ENCODE peak calls at places on chromosomes 4 and X, in eight cellular contexts. V is stimulated activated CD8-positive, alpha-beta memory T cell treated with anti-CD3 and anti-CD28 coated beads, Interleukin-7, amount 100 ng/mL, for 24 hours; D is A673; S is brain microvascular endothelial cell; Q is smooth muscle cell of the brain vasculature; E is NCI-H1105 treated with DMSO at 0.1 percent for 48 hours; P is activated CD4-positive, alpha-beta T cell treated with anti-CD3 and anti-CD28 coated beads for 4 hours; I is naive B cell. O is an unnamed sample.

GRCh38 chr4:185895866-185896265 is 83.9 kb upstream of the SORBS2 start:
- DNase-seq in V (no peak), D (no peak), S (no peak), Q (no peak), E (no peak), P (no peak), I (no peak), O (no peak)

GRCh38 chr4:48334900-48335384 is 6.4 kb upstream of the SLAIN2 start:
- DNase-seq in V (no peak), D (no peak), S (no peak), Q (no peak), E (peak; percentile 27), P (no peak), I (no peak), O (no peak)

GRCh38 chr4:3708103-3708510 is 58.1 kb upstream of the ADRA2C start:
- DNase-seq in V (no peak), D (peak; percentile 40), S (peak; percentile 2), Q (no peak), E (no peak), P (no peak), I (no peak), O (no peak)

GRCh38 chr4:165308174-165308573 is 19.3 kb upstream of the MSMO1 start:
- DNase-seq in V (no peak), D (no peak), S (no peak), Q (no peak), E (no peak), P (no peak), I (no peak), O (no peak)

GRCh38 chrX:16610121-16610565 is 39.8 kb upstream of the S100G start:
- DNase-seq in V (no peak), D (peak; percentile 55), S (peak; percentile 40), Q (no peak), E (no peak), P (no peak), I (no peak), O (no peak)

GRCh38 chrX:24125028-24125612 is 24.4 kb upstream of the ZFX start:
- DNase-seq in V (no peak), D (no peak), S (no peak), Q (no peak), E (no peak), P (no peak), I (no peak), O (no peak)

GRCh38 chr4:108492816-108493595 is 127.4 kb upstream of the RPL34 start:
- DNase-seq in V (no peak), D (peak; percentile 58), S (peak; percentile 23), Q (no peak), E (no peak), P (peak; percentile 28), I (no peak), O (no peak)

GRCh38 chr4:84451546-84451945 is 47.5 kb downstream of the NKX6-1 start:
- DNase-seq in V (no peak), D (peak; percentile 7), S (peak; percentile 7), Q (no peak), E (no peak), P (no peak), I (no peak), O (no peak)

GRCh38 chr4:162499478-162499877 is 335.7 kb upstream of the FSTL5 start:
- DNase-seq in V (no peak), D (peak; percentile 13), S (no peak), Q (no peak), E (peak; percentile 1), P (no peak), I (no peak), O (no peak)

GRCh38 chr4:181234951-181235350 is 1008.3 kb upstream of the TENM3 start:
- DNase-seq in V (no peak), D (no peak), S (no peak), Q (no peak), E (no peak), P (no peak), I (no peak), O (no peak)

GRCh38 chr4:97656034-97656720 is 487.1 kb downstream of the STPG2 start:
- DNase-seq in V (no peak), D (no peak), S (peak; percentile 77), Q (no peak), E (no peak), P (no peak), I (no peak), O (no peak)

GRCh38 chrX:38409289-38409688 is 56.9 kb downstream of the OTC start:
- DNase-seq in V (no peak), D (peak; percentile 10), S (no peak), Q (no peak), E (no peak), P (no peak), I (no peak), O (no peak)

GRCh38 chrX:49627030-49627777 is 28.4 kb downstream of the GAGE1 start:
- DNase-seq in V (no peak), D (peak; percentile 11), S (no peak), Q (no peak), E (no peak), P (peak; percentile 29), I (no peak), O (peak; percentile 15)

GRCh38 chr4:108144451-108144850 is 24.3 kb downstream of the LEF1 start:
- DNase-seq in V (no peak), D (no peak), S (no peak), Q (no peak), E (no peak), P (peak; percentile 17), I (no peak), O (no peak)